ENCODE peak calls at places on chromosomes 13 and 19, in four cellular contexts. D is Peyer's patch, F is AG04450, Y is vagina. U is an unnamed sample.
A peak's percentile ranks its signal among the peaks of the same experiment; 100 is the strongest.

GRCh38 chr13:48624858-48625257 is 28.9 kb upstream of the CYSLTR2 start:
- DNase-seq in D (no peak), F (no peak), Y (no peak), U (no peak)

GRCh38 chr13:34376483-34376882 is 558.5 kb downstream of the RFC3 start:
- DNase-seq in D (no peak), F (no peak), Y (no peak), U (no peak)

GRCh38 chr19:48556163-48556562 is 4.2 kb downstream of the SULT2B1 start:
- DNase-seq in D (peak; percentile 79), F (no peak), Y (no peak), U (peak; percentile 88)

GRCh38 chr13:48411281-48412099 is 1.4 kb downstream of the LPAR6 start:
- DNase-seq in D (no peak), F (no peak), Y (no peak), U (peak; percentile 32)

GRCh38 chr19:7507884-7508283 is 8.0 kb upstream of the ZNF358 start:
- DNase-seq in D (peak; percentile 88), F (peak; percentile 37), Y (no peak), U (peak; percentile 77)

GRCh38 chr13:61156753-61157152 is 258.9 kb downstream of the PCDH20 start:
- DNase-seq in D (no peak), F (no peak), Y (no peak), U (no peak)

GRCh38 chr13:48158915-48159314 is 64.0 kb upstream of the MED4 start:
- DNase-seq in D (no peak), F (no peak), Y (no peak), U (no peak)

GRCh38 chr13:65260938-65261880 is 1968.9 kb downstream of the PCDH9 start:
- DNase-seq in D (no peak), F (no peak), Y (no peak), U (no peak)

GRCh38 chr19:8654591-8655339 is 24.3 kb downstream of the NFILZ start:
- DNase-seq in D (peak; percentile 71), F (no peak), Y (no peak), U (peak; percentile 42)

GRCh38 chr19:927044-927706 is 1.3 kb downstream of the ARID3A start:
- DNase-seq in D (no peak), F (no peak), Y (no peak), U (no peak)

GRCh38 chr19:45247136-45247535 is 1.9 kb upstream of the EXOC3L2 start:
- DNase-seq in D (no peak), F (no peak), Y (no peak), U (no peak)

GRCh38 chr19:45251452-45252354 is 632 bp downstream of the MARK4 start:
- DNase-seq in D (no peak), F (no peak), Y (no peak), U (no peak)

GRCh38 chr19:45249261-45250033 is 1.6 kb upstream of the MARK4 start:
- DNase-seq in D (no peak), F (no peak), Y (no peak), U (no peak)

GRCh38 chr19:45250832-45251451 is at the start of gene MARK4:
- DNase-seq in D (peak; percentile 76), F (no peak), Y (no peak), U (peak; percentile 46)

DNA sequence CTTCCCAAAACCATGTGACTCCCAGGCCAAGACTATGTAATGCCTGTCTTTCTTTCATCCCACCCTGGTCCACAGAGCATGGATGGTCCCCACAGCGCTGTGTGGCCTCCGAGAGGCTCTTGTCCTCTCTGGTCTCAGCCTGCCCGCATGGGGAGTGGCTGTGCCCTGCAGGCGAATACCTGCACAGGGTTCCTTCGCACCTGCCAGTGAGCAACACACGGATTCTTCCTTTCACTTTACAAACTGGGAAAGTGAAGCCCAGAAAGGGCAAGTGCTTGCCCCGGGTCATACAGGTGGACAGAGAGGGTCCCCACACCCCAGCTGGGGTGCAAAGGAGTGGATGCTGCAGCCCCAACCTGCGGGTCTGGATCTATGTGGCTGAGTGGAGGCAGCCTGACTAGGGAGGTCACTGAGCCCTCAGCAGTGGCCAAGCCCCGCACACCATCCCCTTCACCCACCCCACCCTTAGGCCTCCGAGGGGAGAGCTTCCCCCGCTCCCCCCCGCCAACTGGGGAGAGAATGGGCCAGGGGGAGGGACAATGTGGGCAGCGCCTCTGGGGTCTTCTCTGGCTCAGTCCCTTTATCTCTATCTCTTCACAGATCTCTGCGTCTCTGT is 747 bp upstream of the MARK4 start:
- DNase-seq in D (no peak), F (no peak), Y (no peak), U (peak; percentile 14)
- H3K27ac ChIP-seq in D (no peak overlapping the region), F (no peak overlapping the region), Y (peak overlapping the region; percentile 82), U (no peak overlapping the region)

GRCh38 chr19:30225615-30226463 is 146.3 kb upstream of the ZNF536 start:
- DNase-seq in D (no peak), F (no peak), Y (no peak), U (no peak)

GRCh38 chr19:30227661-30228112 is 144.5 kb upstream of the ZNF536 start:
- DNase-seq in D (peak; percentile 68), F (no peak), Y (no peak), U (peak; percentile 25)

GRCh38 chr19:30224689-30225606 is 147.2 kb upstream of the ZNF536 start:
- DNase-seq in D (no peak), F (no peak), Y (no peak), U (no peak)

GRCh38 chr19:30227071-30227621 is 145.0 kb upstream of the ZNF536 start:
- DNase-seq in D (no peak), F (no peak), Y (no peak), U (no peak)

GRCh38 chr19:30226464-30227070 is 145.6 kb upstream of the ZNF536 start:
- DNase-seq in D (no peak), F (no peak), Y (no peak), U (no peak)
- H3K27me3 ChIP-seq in D (no peaks in the 10 kb centered on the region), F (peaks cover 55% of the 10 kb centered on the region), Y (peaks cover 5% of the 10 kb centered on the region), U (peaks cover 27% of the 10 kb centered on the region)

GRCh38 chr19:58466089-58466759 is 656 bp upstream of the ZNF324 start:
- DNase-seq in D (no peak), F (no peak), Y (no peak), U (no peak)
- H3K4me3 ChIP-seq in D (peak overlapping the region; percentile 93), F (peak overlapping the region; percentile 79), Y (peak overlapping the region; percentile 72), U (no peak overlapping the region)

DNA sequence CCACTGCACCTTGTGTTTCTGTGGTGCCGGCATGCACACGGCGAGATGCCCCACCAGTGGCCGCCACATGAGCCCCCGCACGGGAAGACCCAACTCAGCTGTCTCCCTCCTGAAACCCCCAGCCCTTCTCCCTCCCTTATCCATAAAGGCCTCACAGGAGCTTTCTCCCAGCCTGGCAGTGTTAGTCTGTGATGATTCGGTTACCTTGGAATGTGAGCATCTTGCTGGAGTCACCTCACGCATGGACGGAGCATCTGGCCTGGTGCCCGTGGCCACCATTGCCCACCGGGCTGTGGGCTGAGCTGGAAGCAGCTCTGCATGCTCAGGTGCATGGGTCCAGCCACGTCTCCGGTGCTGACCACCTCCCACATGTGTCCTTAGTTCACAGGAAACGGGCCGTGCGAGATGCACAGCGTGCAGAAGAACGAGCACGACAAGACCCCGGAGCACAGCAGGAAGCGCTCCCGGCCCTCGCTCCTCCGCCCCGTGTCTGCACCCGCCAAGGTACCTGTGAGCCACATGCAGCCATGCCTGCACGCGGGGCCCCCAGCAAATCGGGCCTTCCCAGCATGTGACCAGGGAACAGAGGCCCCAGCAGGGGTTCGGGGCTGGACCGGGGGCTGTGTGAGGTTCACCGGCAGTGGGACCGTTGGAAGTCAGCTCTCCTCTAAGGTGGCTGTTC is 22.0 kb downstream of the SIN3B start:
- DNase-seq in D (no peak), F (peak; percentile 18), Y (no peak), U (no peak)
- H3K27ac ChIP-seq in D (no peak overlapping the region), F (peak overlapping the region; percentile 70), Y (no peak overlapping the region), U (no peak overlapping the region)

GRCh38 chr19:16036397-16036925 is 39.8 kb upstream of the TPM4 start:
- DNase-seq in D (no peak), F (no peak), Y (no peak), U (no peak)
- H3K27me3 ChIP-seq in D (no peaks in the 10 kb centered on the region), F (no peaks in the 10 kb centered on the region), Y (no peaks in the 10 kb centered on the region), U (no peaks in the 10 kb centered on the region)

GRCh38 chr13:72726721-72727416 is 560 bp downstream of the MZT1 start:
- DNase-seq in D (peak; percentile 73), F (no peak), Y (no peak), U (no peak)
- H3K4me3 ChIP-seq in D (peak overlapping the region; percentile 85), F (peak overlapping the region; percentile 96), Y (peak overlapping the region; percentile 95), U (peak overlapping the region; percentile 88)

GRCh38 chr19:3097442-3097871 is 3.3 kb downstream of the GNA11 start:
- DNase-seq in D (peak; percentile 81), F (no peak), Y (no peak), U (peak; percentile 76)

GRCh38 chr19:3095375-3096191 is 1.4 kb downstream of the GNA11 start:
- DNase-seq in D (peak; percentile 74), F (no peak), Y (no peak), U (peak; percentile 64)

GRCh38 chr19:3098141-3098514 is 4.0 kb downstream of the GNA11 start:
- DNase-seq in D (peak; percentile 74), F (no peak), Y (no peak), U (peak; percentile 64)

GRCh38 chr19:3096267-3096901 is 2.2 kb downstream of the GNA11 start:
- DNase-seq in D (peak; percentile 89), F (no peak), Y (no peak), U (peak; percentile 92)

DNA sequence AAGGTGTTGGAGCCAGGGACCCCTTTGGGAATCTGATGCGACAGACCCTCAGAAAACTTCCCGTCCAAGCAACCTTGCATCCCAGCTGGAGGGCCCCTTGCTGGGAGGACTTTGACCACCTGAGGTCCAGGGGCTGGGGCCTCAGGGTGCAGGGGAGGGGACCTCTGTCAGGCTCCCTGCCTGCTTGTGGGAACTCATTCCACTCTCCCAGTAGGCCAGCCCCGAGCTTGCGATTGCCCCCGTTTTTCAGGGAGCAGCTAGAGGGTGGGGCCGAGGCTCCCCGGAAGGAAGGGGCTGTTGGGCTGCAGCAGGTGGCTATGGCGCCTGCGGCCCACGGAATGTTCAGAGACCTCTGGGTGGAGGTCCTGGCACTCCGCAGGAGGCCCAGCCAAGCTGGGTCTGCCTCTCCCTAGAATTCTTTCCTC is 2.8 kb downstream of the GNA11 start:
- DNase-seq in D (no peak), F (no peak), Y (no peak), U (peak; percentile 62)
- H3K27ac ChIP-seq in D (peak overlapping the region; percentile 80), F (no peak overlapping the region), Y (peak overlapping the region; percentile 50), U (peak overlapping the region; percentile 94)

GRCh38 chr19:12992729-12993128 is 2.5 kb upstream of the NFIX start:
- DNase-seq in D (no peak), F (no peak), Y (no peak), U (no peak)

GRCh38 chr19:12994701-12995595 is at the start of gene NFIX:
- DNase-seq in D (peak; percentile 81), F (no peak), Y (no peak), U (peak; percentile 68)

GRCh38 chr19:12991296-12991695 is 4.0 kb upstream of the NFIX start:
- DNase-seq in D (peak; percentile 47), F (no peak), Y (no peak), U (peak; percentile 31)

GRCh38 chr19:12995596-12996541 is 594 bp downstream of the NFIX start:
- DNase-seq in D (peak; percentile 68), F (no peak), Y (no peak), U (peak; percentile 26)

DNA sequence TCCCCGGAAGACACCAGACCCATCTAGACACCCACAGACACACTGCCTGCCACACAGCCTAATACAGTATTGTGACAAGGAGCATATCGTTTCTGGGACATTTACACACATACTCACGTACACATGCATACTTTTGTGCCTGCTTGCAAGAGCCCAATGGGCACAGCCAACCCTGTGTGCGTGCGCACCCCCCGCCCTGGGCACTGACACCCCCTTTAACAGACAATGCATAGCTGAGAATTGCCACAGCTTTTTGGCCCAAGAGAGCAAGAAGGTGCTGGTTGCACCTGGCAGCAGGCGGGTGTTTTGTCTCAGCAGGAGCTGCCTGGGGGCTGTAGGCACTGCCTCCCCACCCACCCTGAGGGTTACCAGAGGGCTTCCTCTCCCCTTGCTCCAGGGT is 1.7 kb upstream of the NFIX start:
- DNase-seq in D (peak; percentile 46), F (no peak), Y (no peak), U (no peak)
- H3K27me3 ChIP-seq in D (no peaks in the 10 kb centered on the region), F (no peaks in the 10 kb centered on the region), Y (no peaks in the 10 kb centered on the region), U (no peaks in the 10 kb centered on the region)